ENCODE peak calls at places on chromosomes 12 and 14, in six cellular contexts. C is adrenal gland, Q is head of caudate nucleus, U is pons, M is endodermal cell, J is left ventricle myocardium inferior. S is an unnamed sample.

GRCh38 chr12:39619316-39619659 is 315 bp downstream of the ABCD2 start:
- DNase-seq in M (no peak), Q (no peak), C (no peak), J (no peak), U (no peak), S (no peak)

GRCh38 chr12:101963703-101964102 is 86.3 kb downstream of the DRAM1 start:
- DNase-seq in Q (peak; percentile 5), U (no peak), M (no peak), C (no peak), J (no peak), S (no peak)

GRCh38 chr12:97575792-97576191 is 113.2 kb downstream of the RMST start:
- DNase-seq in M (no peak), Q (no peak), C (no peak), J (no peak), U (no peak), S (no peak)

GRCh38 chr12:65499167-65499566 is 220.7 kb downstream of the MSRB3 start:
- DNase-seq in J (no peak), M (no peak), U (no peak), C (no peak), Q (no peak), S (no peak)

GRCh38 chr12:6962285-6963015 is 8.0 kb downstream of the PHB2 start:
- DNase-seq in M (no peak), C (peak; percentile 26), Q (no peak), J (peak; percentile 13), U (no peak), S (no peak)

GRCh38 chr14:90087433-90087832 is 25.6 kb downstream of the KCNK13 start:
- DNase-seq in C (peak; percentile 51), U (peak; percentile 88), M (no peak), J (peak; percentile 19), Q (peak; percentile 16), S (peak; percentile 74)

GRCh38 chr12:112971248-112971647 is 7.1 kb upstream of the OAS2 start:
- DNase-seq in M (no peak), C (peak; percentile 54), U (no peak), J (peak; percentile 33), Q (no peak), S (no peak)

GRCh38 chr14:91146661-91147060 is 32.8 kb downstream of the DGLUCY start:
- DNase-seq in C (no peak), M (no peak), J (peak; percentile 40), Q (no peak), U (no peak), S (no peak)

GRCh38 chr12:38502420-38502819 is 185.8 kb downstream of the ALG10B start:
- DNase-seq in Q (no peak), U (no peak), M (no peak), C (no peak), J (no peak), S (no peak)

GRCh38 chr14:94795372-94795771 is 25.5 kb upstream of the GSC start:
- DNase-seq in J (no peak), Q (no peak), M (no peak), C (no peak), U (no peak), S (no peak)

GRCh38 chr12:57001448-57001906 is 4.9 kb downstream of the ZBTB39 start:
- DNase-seq in Q (peak; percentile 64), M (peak; percentile 97), J (peak; percentile 55), U (no peak), C (peak; percentile 66), S (peak; percentile 69)

GRCh38 chr14:96253140-96253539 is 2.9 kb upstream of the BDKRB1 start:
- DNase-seq in U (no peak), J (no peak), M (peak; percentile 82), Q (no peak), C (no peak), S (no peak)

GRCh38 chr14:75306917-75307699 is 28.5 kb downstream of the FOS start:
- DNase-seq in U (no peak), M (peak; percentile 65), J (no peak), Q (no peak), C (no peak), S (no peak)

GRCh38 chr14:93533864-93534263 is 103.1 kb downstream of the UNC79 start:
- DNase-seq in U (peak; percentile 89), Q (no peak), J (no peak), M (no peak), C (no peak), S (no peak)